ENCODE peak calls at places on chromosomes 12 and 14, in ten cellular contexts. Y is heart left ventricle, Q is GM12878, W is A549, C is fibroblast of lung, O is lower lobe of right lung, L is left ventricle myocardium inferior, X is neural progenitor cell, N is IMR-90, P is tibial artery. S is an unnamed sample.

GRCh38 chr12:102462803-102463499 is 17.4 kb downstream of the IGF1 start:
- DNase-seq in P (no peak), Q (no peak), N (peak; percentile 80), C (peak; percentile 83), L (no peak), O (no peak), Y (no peak), X (no peak), W (no peak), S (no peak)

GRCh38 chr12:73112035-73112816 is 840.1 kb downstream of the TRHDE start:
- DNase-seq in P (no peak), Q (no peak), Y (no peak), L (no peak), O (no peak), N (no peak), W (no peak), X (no peak), C (no peak), S (no peak)

GRCh38 chr12:48828293-48828692 is 10.0 kb downstream of the CACNB3 start:
- DNase-seq in X (no peak), Y (no peak), W (no peak), O (no peak), Q (no peak), P (no peak), C (no peak), L (no peak), N (no peak), S (no peak)

GRCh38 chr12:71792599-71792998 is 37.9 kb downstream of the RAB21 start:
- DNase-seq in X (no peak), L (no peak), Y (no peak), C (no peak), N (no peak), O (no peak), Q (no peak), W (no peak), P (no peak), S (no peak)

GRCh38 chr12:117857632-117858274 is 111.0 kb downstream of the KSR2 start:
- DNase-seq in Y (no peak), X (peak; percentile 67), C (peak; percentile 28), Q (peak; percentile 25), L (no peak), P (no peak), O (no peak), W (peak; percentile 70), N (peak; percentile 22), S (peak; percentile 41)

GRCh38 chr14:102592969-102593840 is 756 bp downstream of the RCOR1 start:
- DNase-seq in L (peak; percentile 57), N (peak; percentile 26), Q (no peak), C (peak; percentile 41), W (peak; percentile 66), Y (peak; percentile 49), O (peak; percentile 72), P (peak; percentile 71), X (peak; percentile 73), S (peak; percentile 44)

GRCh38 chr14:95163666-95164065 is 6.3 kb upstream of the DICER1 start:
- DNase-seq in Y (no peak), L (no peak), C (no peak), W (no peak), X (no peak), Q (no peak), N (no peak), O (no peak), P (no peak), S (no peak)

GRCh38 chr12:58540480-58541299 is 379.6 kb downstream of the LRIG3 start:
- DNase-seq in X (peak; percentile 92), P (peak; percentile 81), O (peak; percentile 59), N (peak; percentile 91), Q (peak; percentile 3), W (peak; percentile 24), Y (peak; percentile 52), L (peak; percentile 60), C (peak; percentile 83), S (peak; percentile 48)

GRCh38 chr12:68832504-68832867 is 24.5 kb downstream of the MDM2 start:
- DNase-seq in X (no peak), Y (no peak), O (no peak), Q (no peak), C (no peak), P (no peak), W (no peak), L (no peak), N (no peak), S (no peak)

GRCh38 chr12:23504043-23504442 is 445.4 kb downstream of the SOX5 start:
- DNase-seq in X (no peak), C (no peak), P (no peak), W (no peak), N (no peak), O (no peak), Q (no peak), Y (no peak), L (no peak), S (no peak)

GRCh38 chr12:95999484-95999883 is 3.3 kb upstream of the HAL start:
- DNase-seq in Y (no peak), P (no peak), C (no peak), Q (no peak), O (no peak), L (no peak), W (no peak), X (no peak), N (no peak), S (no peak)

DNA sequence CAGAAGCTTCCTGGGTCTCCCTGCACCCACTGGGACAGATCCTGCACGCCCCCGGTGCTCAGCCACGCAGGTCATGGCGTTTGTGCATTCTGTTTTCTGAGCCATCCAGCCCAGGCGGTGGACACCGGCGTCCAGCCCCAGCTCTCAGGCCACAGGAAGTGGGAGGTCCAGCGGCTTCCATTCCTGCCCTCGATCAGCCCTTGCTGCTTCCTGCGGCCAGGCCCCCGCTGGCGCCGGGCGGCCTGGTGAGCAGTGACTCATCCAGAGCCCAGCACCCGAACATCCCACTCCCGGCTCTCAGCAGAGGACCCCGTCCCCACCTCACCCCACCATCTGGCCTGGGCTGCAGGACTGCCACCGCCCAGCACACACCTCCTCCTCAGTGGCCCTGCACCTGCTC is 18.0 kb upstream of the NUDT14 start:
- DNase-seq in P (no peak), W (no peak), Q (no peak), X (no peak), O (no peak), C (peak; percentile 61), N (peak; percentile 19), Y (peak; percentile 74), L (peak; percentile 56), S (no peak)
- H3K27ac ChIP-seq in P (no peak overlapping the region), W (no peak overlapping the region), Q (no peak overlapping the region), X (no peak overlapping the region), O (peak overlapping the region; percentile 80), C (no peak overlapping the region), N (no peak overlapping the region), Y (peak overlapping the region; percentile 83), L (peak overlapping the region; percentile 95), S (no peak overlapping the region)

GRCh38 chr12:108530141-108530540 is 15.1 kb downstream of the FICD start:
- DNase-seq in P (no peak), N (no peak), Q (no peak), W (no peak), C (no peak), X (no peak), O (no peak), Y (no peak), L (no peak), S (no peak)

GRCh38 chr12:108532061-108532848 is 17.2 kb downstream of the FICD start:
- DNase-seq in O (no peak), L (no peak), N (no peak), C (no peak), P (no peak), X (no peak), W (no peak), Y (no peak), Q (no peak), S (no peak)

GRCh38 chr12:108523365-108523764 is 8.3 kb downstream of the FICD start:
- DNase-seq in P (no peak), W (no peak), N (no peak), Y (no peak), C (no peak), X (no peak), L (no peak), O (no peak), Q (no peak), S (no peak)

GRCh38 chr12:108525681-108526080 is 10.6 kb downstream of the FICD start:
- DNase-seq in X (no peak), O (no peak), W (no peak), C (peak; percentile 66), P (no peak), L (no peak), Q (no peak), Y (no peak), N (peak; percentile 86), S (no peak)

GRCh38 chr12:108526482-108527234 is 11.6 kb downstream of the FICD start:
- DNase-seq in Q (no peak), L (no peak), N (peak; percentile 37), O (no peak), C (peak; percentile 51), W (no peak), X (peak; percentile 91), P (no peak), Y (no peak), S (no peak)
- TF ChIP-seq CTCF in Q (peak; percentile 28), L (no peak), N (no peak), O (no peak), C (peak; percentile 16), W (no peak), X (peak; percentile 46), P (no peak), Y (no peak), S (no peak)

GRCh38 chr14:77423423-77423822 is at the start of gene NOXRED1:
- DNase-seq in L (no peak), X (no peak), C (no peak), N (no peak), Y (no peak), W (no peak), Q (no peak), P (no peak), O (no peak), S (no peak)
- H3K27ac ChIP-seq in L (no peak within 1 kb of the TSS), X (no peak within 1 kb of the TSS), C (no peak within 1 kb of the TSS), N (no peak within 1 kb of the TSS), Y (no peak within 1 kb of the TSS), W (no peak within 1 kb of the TSS), Q (no peak within 1 kb of the TSS), P (no peak within 1 kb of the TSS), O (no peak within 1 kb of the TSS), S (no peak within 1 kb of the TSS)

GRCh38 chr12:1592444-1593231 is 1.7 kb downstream of the FBXL14 start:
- DNase-seq in W (no peak), N (peak; percentile 84), O (peak; percentile 47), Q (no peak), L (no peak), X (peak; percentile 80), Y (peak; percentile 54), C (peak; percentile 69), P (no peak), S (peak; percentile 49)
- TF ChIP-seq CTCF in W (no peak), N (peak; percentile 11), O (no peak), Q (no peak), L (no peak), X (peak; percentile 15), Y (no peak), C (peak; percentile 20), P (no peak), S (no peak)

S was measured in RWPE1.